ENCODE peak calls at places on chromosomes 3 and 15, in eight cellular contexts. Z is nephron progenitor cell; Y is fibroblast of lung; N is PC-3; O is CD8-positive, alpha-beta T cell; K is AG04450; Q is CD14-positive monocyte; B is right lobe of liver. S is an unnamed sample.

GRCh38 chr15:34810455-34811146 is 15.3 kb upstream of the ACTC1 start:
- DNase-seq in Y (peak; percentile 96), B (no peak), Z (no peak), K (peak; percentile 97), O (no peak), N (peak; percentile 64), Q (no peak), S (peak; percentile 98)

GRCh38 chr3:73547427-73548036 is 77.2 kb downstream of the PDZRN3 start:
- DNase-seq in Q (no peak), Y (peak; percentile 90), N (no peak), O (no peak), K (peak; percentile 82), Z (no peak), B (no peak), S (peak; percentile 84)

GRCh38 chr3:74768010-74768409 is 153.6 kb upstream of the CNTN3 start:
- DNase-seq in Y (no peak), Q (no peak), B (no peak), N (no peak), K (no peak), O (no peak), Z (no peak), S (no peak)

GRCh38 chr3:39101022-39101689 is 6.3 kb downstream of the GORASP1 start:
- DNase-seq in O (peak; percentile 58), K (no peak), N (peak; percentile 58), Q (peak; percentile 60), Y (peak; percentile 37), Z (peak; percentile 38), B (no peak), S (peak; percentile 24)

GRCh38 chr3:17742837-17743659 is 617 bp upstream of the TBC1D5 start:
- DNase-seq in O (no peak), Z (peak; percentile 16), Y (no peak), Q (no peak), K (peak; percentile 96), B (no peak), N (no peak), S (peak; percentile 98)

GRCh38 chr3:131326307-131326706 is 55.3 kb upstream of the NUDT16 start:
- DNase-seq in B (no peak), K (no peak), Y (no peak), Z (no peak), O (no peak), Q (no peak), N (peak; percentile 58), S (no peak)

GRCh38 chr15:77032647-77033416 is 37.9 kb downstream of the PSTPIP1 start:
- DNase-seq in O (no peak), N (no peak), K (no peak), Z (no peak), B (no peak), Y (no peak), Q (peak; percentile 44), S (no peak)

GRCh38 chr15:31215490-31216209 is 111.0 kb upstream of the KLF13 start:
- DNase-seq in Y (peak; percentile 74), N (peak; percentile 62), K (no peak), Q (peak; percentile 86), Z (peak; percentile 84), B (peak; percentile 92), O (peak; percentile 85), S (peak; percentile 66)

GRCh38 chr3:112776000-112776399 is 70.7 kb downstream of the CD200R1L start:
- DNase-seq in K (no peak), B (no peak), Y (no peak), Z (no peak), Q (peak; percentile 69), O (no peak), N (peak; percentile 60), S (no peak)

GRCh38 chr3:67301556-67301955 is 303.4 kb downstream of the KBTBD8 start:
- DNase-seq in Y (no peak), K (no peak), B (no peak), Q (no peak), O (no peak), Z (no peak), N (no peak), S (no peak)

GRCh38 chr3:39639344-39640236 is 169.8 kb upstream of the MYRIP start:
- DNase-seq in K (peak; percentile 79), O (no peak), Z (no peak), Q (peak; percentile 79), Y (peak; percentile 88), B (no peak), N (peak; percentile 94), S (peak; percentile 91)

GRCh38 chr3:5569152-5569551 is 381.6 kb downstream of the EDEM1 start:
- DNase-seq in Q (no peak), B (no peak), Y (no peak), K (no peak), O (no peak), N (no peak), Z (no peak), S (no peak)

GRCh38 chr3:5572168-5572567 is 384.7 kb downstream of the EDEM1 start:
- DNase-seq in O (no peak), Z (no peak), Y (no peak), B (no peak), Q (no peak), K (no peak), N (no peak), S (no peak)

GRCh38 chr3:5567113-5567512 is 379.6 kb downstream of the EDEM1 start:
- DNase-seq in Q (no peak), Y (no peak), N (no peak), Z (no peak), B (no peak), O (no peak), K (no peak), S (no peak)

GRCh38 chr3:5565026-5565425 is 377.5 kb downstream of the EDEM1 start:
- DNase-seq in O (no peak), N (no peak), K (no peak), B (no peak), Z (no peak), Q (no peak), Y (no peak), S (no peak)

DNA sequence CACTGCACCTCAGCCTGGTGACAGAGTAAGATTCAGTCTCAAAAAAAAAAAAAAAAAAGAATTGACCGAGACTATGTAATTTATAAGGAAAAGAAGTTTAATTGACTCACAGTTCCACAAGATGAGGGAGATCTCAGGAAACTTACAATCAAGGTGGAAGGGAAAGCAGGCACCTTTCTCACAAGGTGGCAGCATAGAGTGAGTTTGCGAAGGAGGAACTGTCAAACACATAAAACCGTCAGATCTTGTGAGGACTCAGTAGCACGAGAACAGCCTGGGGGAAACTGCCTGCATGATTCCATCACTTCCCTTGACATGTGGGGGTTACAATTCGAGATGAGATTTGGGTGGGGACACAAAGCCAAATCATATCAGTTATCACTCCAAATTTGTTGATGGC is 380.9 kb downstream of the EDEM1 start:
- DNase-seq in Y (no peak), B (no peak), K (no peak), O (no peak), Q (no peak), N (peak; percentile 61), Z (peak; percentile 4), S (no peak)
- TF ChIP-seq CTCF in Y (no peak), B (no peak), K (no peak), O (no peak), Q (no peak), N (peak; percentile 57), Z (peak; percentile 10), S (no peak)

GRCh38 chr15:96542130-96542770 is 211.8 kb downstream of the NR2F2 start:
- DNase-seq in Z (no peak), N (no peak), B (no peak), K (no peak), Q (no peak), Y (no peak), O (no peak), S (no peak)
- TF ChIP-seq CTCF in Z (no peak), N (no peak), B (no peak), K (no peak), Q (no peak), Y (no peak), O (no peak), S (no peak)

GRCh38 chr3:169237181-169237580 is 426.3 kb downstream of the MECOM start:
- DNase-seq in N (no peak), Q (no peak), O (no peak), Z (no peak), Y (peak; percentile 39), K (no peak), B (no peak), S (no peak)
- TF ChIP-seq CTCF in N (no peak), Q (no peak), O (no peak), Z (no peak), Y (no peak), K (no peak), B (no peak), S (no peak)

DNA sequence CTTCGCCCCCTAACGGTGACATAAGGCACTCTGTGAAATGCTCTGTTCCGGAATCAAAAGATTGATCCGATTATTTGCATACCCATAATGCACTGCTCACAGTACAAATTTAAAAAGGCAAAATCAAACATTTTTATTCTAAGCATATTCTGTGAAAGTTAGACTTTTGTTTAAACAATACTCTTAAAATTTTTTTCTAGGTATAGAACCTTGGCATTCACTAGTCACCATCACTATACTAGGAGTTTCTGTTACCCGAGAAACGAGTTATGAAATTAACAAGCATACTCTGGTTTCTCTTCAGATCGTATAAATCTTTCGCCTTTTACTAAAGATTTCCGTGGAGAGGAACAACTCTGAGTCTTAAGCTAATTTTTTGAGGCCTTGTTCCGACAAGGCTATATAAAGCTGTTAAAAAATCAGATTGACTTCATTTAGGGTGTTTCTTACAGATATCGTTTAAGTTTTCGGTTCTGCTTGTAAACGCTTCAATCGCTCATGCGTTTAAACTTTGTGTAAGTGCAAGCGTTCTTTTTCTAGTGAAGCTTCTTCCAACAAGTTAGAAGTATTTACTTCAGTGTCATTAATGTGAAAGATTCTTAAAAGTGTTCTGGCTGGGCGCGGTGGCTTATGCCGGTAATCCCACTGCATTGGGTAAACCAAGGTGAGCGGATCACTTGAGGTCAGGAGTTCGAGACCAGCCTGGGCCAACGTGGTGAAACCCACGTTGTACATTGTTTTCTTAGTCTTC is at the start of gene RNU5B-1:
- DNase-seq in Y (peak; percentile 99), O (peak; percentile 61), K (peak; percentile 95), Q (peak; percentile 64), Z (peak; percentile 79), N (peak; percentile 91), B (peak; percentile 80), S (peak; percentile 97)
- TF ChIP-seq CTCF in Y (peak; percentile 88), O (peak; percentile 43), K (peak; percentile 89), Q (peak; percentile 23), Z (peak; percentile 85), N (no peak), B (peak; percentile 90), S (peak; percentile 85)

GRCh38 chr3:168596175-168596574 is 500.5 kb upstream of the GOLIM4 start:
- DNase-seq in Z (no peak), Q (no peak), O (no peak), B (no peak), N (no peak), Y (no peak), K (no peak), S (no peak)

GRCh38 chr3:168589376-168589775 is 493.7 kb upstream of the GOLIM4 start:
- DNase-seq in Z (no peak), O (no peak), N (no peak), Y (no peak), Q (no peak), B (no peak), K (no peak), S (no peak)

GRCh38 chr3:168591587-168591986 is 495.9 kb upstream of the GOLIM4 start:
- DNase-seq in O (no peak), B (no peak), K (no peak), N (no peak), Q (no peak), Y (no peak), Z (no peak), S (no peak)
- TF ChIP-seq CTCF in O (no peak), B (no peak), K (no peak), N (no peak), Q (no peak), Y (no peak), Z (no peak), S (no peak)

GRCh38 chr3:97940034-97940433 is 32.2 kb downstream of the RIOX2 start:
- DNase-seq in Q (no peak), N (peak; percentile 19), Z (no peak), B (no peak), Y (no peak), O (no peak), K (no peak), S (no peak)
- TF ChIP-seq CTCF in Q (no peak), N (peak; percentile 37), Z (no peak), B (peak; percentile 27), Y (no peak), O (no peak), K (no peak), S (no peak)

S was measured in fibroblast of villous mesenchyme.